ENCODE peak calls at places on chromosomes 1 and 21, in ten cellular contexts. One of them, this sample, is unnamed.

GRCh38 chr1:199041173-199041914 is 402.5 kb downstream of the PTPRC start:
- DNase-seq in Peyer's patch: no peak
- DNase-seq in CD8-positive, alpha-beta memory T cell: no peak
- DNase-seq in glomerular endothelial cell: no peak
- DNase-seq in hepatic stellate cell: no peak
- DNase-seq in anterior cingulate cortex: no peak
- DNase-seq in adrenal gland: no peak
- DNase-seq in MG63: no peak
- DNase-seq in T-helper 1 cell: no peak
- DNase-seq in cardiac muscle cell: no peak
- DNase-seq in this sample: peak; percentile 99

GRCh38 chr1:119787776-119788175 is 19.1 kb upstream of the HMGCS2 start:
- DNase-seq in Peyer's patch: no peak
- DNase-seq in T-helper 1 cell: no peak
- DNase-seq in anterior cingulate cortex: no peak
- DNase-seq in glomerular endothelial cell: no peak
- DNase-seq in cardiac muscle cell: no peak
- DNase-seq in adrenal gland: no peak
- DNase-seq in hepatic stellate cell: no peak
- DNase-seq in MG63: no peak
- DNase-seq in CD8-positive, alpha-beta memory T cell: no peak
- DNase-seq in this sample: no peak

GRCh38 chr1:230270940-230271325 is 155.2 kb downstream of the PGBD5 start:
- DNase-seq in T-helper 1 cell: no peak
- DNase-seq in adrenal gland: no peak
- DNase-seq in Peyer's patch: no peak
- DNase-seq in CD8-positive, alpha-beta memory T cell: no peak
- DNase-seq in glomerular endothelial cell: no peak
- DNase-seq in anterior cingulate cortex: no peak
- DNase-seq in hepatic stellate cell: no peak
- DNase-seq in cardiac muscle cell: no peak
- DNase-seq in MG63: no peak
- DNase-seq in this sample: no peak

GRCh38 chr21:44076316-44076715 is 30.9 kb upstream of the PWP2 start:
- DNase-seq in glomerular endothelial cell: no peak
- DNase-seq in adrenal gland: no peak
- DNase-seq in T-helper 1 cell: no peak
- DNase-seq in MG63: no peak
- DNase-seq in Peyer's patch: no peak
- DNase-seq in anterior cingulate cortex: no peak
- DNase-seq in cardiac muscle cell: no peak
- DNase-seq in hepatic stellate cell: no peak
- DNase-seq in CD8-positive, alpha-beta memory T cell: no peak
- DNase-seq in this sample: no peak

GRCh38 chr1:162905759-162906158 is 44.8 kb upstream of the CCDC190 start:
- DNase-seq in cardiac muscle cell: no peak
- DNase-seq in CD8-positive, alpha-beta memory T cell: no peak
- DNase-seq in T-helper 1 cell: no peak
- DNase-seq in adrenal gland: no peak
- DNase-seq in hepatic stellate cell: peak; percentile 26
- DNase-seq in MG63: peak; percentile 29
- DNase-seq in Peyer's patch: no peak
- DNase-seq in glomerular endothelial cell: no peak
- DNase-seq in anterior cingulate cortex: no peak
- DNase-seq in this sample: no peak

GRCh38 chr1:223258751-223259177 is 105.2 kb downstream of the SUSD4 start:
- DNase-seq in MG63: peak; percentile 66
- DNase-seq in Peyer's patch: no peak
- DNase-seq in hepatic stellate cell: no peak
- DNase-seq in cardiac muscle cell: no peak
- DNase-seq in T-helper 1 cell: no peak
- DNase-seq in CD8-positive, alpha-beta memory T cell: no peak
- DNase-seq in anterior cingulate cortex: no peak
- DNase-seq in adrenal gland: peak; percentile 71
- DNase-seq in glomerular endothelial cell: no peak
- DNase-seq in this sample: no peak

GRCh38 chr1:12528021-12528852 is 89.8 kb downstream of the DHRS3 start:
- DNase-seq in MG63: peak; percentile 56
- DNase-seq in Peyer's patch: no peak
- DNase-seq in glomerular endothelial cell: no peak
- DNase-seq in CD8-positive, alpha-beta memory T cell: no peak
- DNase-seq in adrenal gland: peak; percentile 86
- DNase-seq in anterior cingulate cortex: no peak
- DNase-seq in hepatic stellate cell: no peak
- DNase-seq in T-helper 1 cell: no peak
- DNase-seq in cardiac muscle cell: no peak
- DNase-seq in this sample: no peak

GRCh38 chr1:78301141-78301540 is 189.6 kb upstream of the PTGFR start:
- DNase-seq in cardiac muscle cell: no peak
- DNase-seq in hepatic stellate cell: no peak
- DNase-seq in adrenal gland: no peak
- DNase-seq in CD8-positive, alpha-beta memory T cell: no peak
- DNase-seq in MG63: no peak
- DNase-seq in anterior cingulate cortex: no peak
- DNase-seq in T-helper 1 cell: no peak
- DNase-seq in Peyer's patch: no peak
- DNase-seq in glomerular endothelial cell: no peak
- DNase-seq in this sample: no peak

GRCh38 chr1:170555370-170555769 is 23.4 kb downstream of the GORAB start:
- DNase-seq in glomerular endothelial cell: no peak
- DNase-seq in cardiac muscle cell: no peak
- DNase-seq in T-helper 1 cell: no peak
- DNase-seq in hepatic stellate cell: no peak
- DNase-seq in Peyer's patch: no peak
- DNase-seq in anterior cingulate cortex: no peak
- DNase-seq in CD8-positive, alpha-beta memory T cell: no peak
- DNase-seq in MG63: no peak
- DNase-seq in adrenal gland: no peak
- DNase-seq in this sample: no peak

GRCh38 chr21:35324372-35325220 is 275.5 kb upstream of the RUNX1 start:
- DNase-seq in T-helper 1 cell: no peak
- DNase-seq in Peyer's patch: no peak
- DNase-seq in cardiac muscle cell: no peak
- DNase-seq in CD8-positive, alpha-beta memory T cell: no peak
- DNase-seq in glomerular endothelial cell: no peak
- DNase-seq in MG63: peak; percentile 10
- DNase-seq in anterior cingulate cortex: no peak
- DNase-seq in adrenal gland: no peak
- DNase-seq in hepatic stellate cell: peak; percentile 59
- DNase-seq in this sample: no peak

GRCh38 chr21:16514316-16514715 is 784.5 kb downstream of the USP25 start:
- DNase-seq in hepatic stellate cell: no peak
- DNase-seq in anterior cingulate cortex: peak; percentile 10
- DNase-seq in adrenal gland: no peak
- DNase-seq in glomerular endothelial cell: no peak
- DNase-seq in CD8-positive, alpha-beta memory T cell: no peak
- DNase-seq in Peyer's patch: no peak
- DNase-seq in T-helper 1 cell: no peak
- DNase-seq in cardiac muscle cell: no peak
- DNase-seq in MG63: no peak
- DNase-seq in this sample: no peak

GRCh38 chr1:12255918-12256317 is 26.1 kb downstream of the VPS13D start:
- DNase-seq in glomerular endothelial cell: no peak
- DNase-seq in T-helper 1 cell: no peak
- DNase-seq in anterior cingulate cortex: no peak
- DNase-seq in cardiac muscle cell: no peak
- DNase-seq in Peyer's patch: no peak
- DNase-seq in MG63: no peak
- DNase-seq in hepatic stellate cell: no peak
- DNase-seq in adrenal gland: no peak
- DNase-seq in CD8-positive, alpha-beta memory T cell: no peak
- DNase-seq in this sample: no peak

GRCh38 chr1:32501865-32502264 is 37.0 kb downstream of the ZBTB8B start:
- DNase-seq in hepatic stellate cell: no peak
- DNase-seq in MG63: no peak
- DNase-seq in CD8-positive, alpha-beta memory T cell: no peak
- DNase-seq in adrenal gland: no peak
- DNase-seq in cardiac muscle cell: no peak
- DNase-seq in anterior cingulate cortex: no peak
- DNase-seq in Peyer's patch: no peak
- DNase-seq in glomerular endothelial cell: peak; percentile 42
- DNase-seq in T-helper 1 cell: no peak
- DNase-seq in this sample: no peak

GRCh38 chr1:158002022-158002629 is 8.7 kb downstream of the KIRREL1 start:
- DNase-seq in MG63: no peak
- DNase-seq in T-helper 1 cell: no peak
- DNase-seq in cardiac muscle cell: peak; percentile 49
- DNase-seq in adrenal gland: no peak
- DNase-seq in Peyer's patch: no peak
- DNase-seq in hepatic stellate cell: no peak
- DNase-seq in CD8-positive, alpha-beta memory T cell: no peak
- DNase-seq in glomerular endothelial cell: no peak
- DNase-seq in anterior cingulate cortex: no peak
- DNase-seq in this sample: no peak

GRCh38 chr1:117128323-117129079 is 7.0 kb upstream of the TRIM45 start:
- DNase-seq in glomerular endothelial cell: peak; percentile 48
- DNase-seq in cardiac muscle cell: no peak
- DNase-seq in MG63: no peak
- DNase-seq in adrenal gland: no peak
- DNase-seq in Peyer's patch: no peak
- DNase-seq in anterior cingulate cortex: no peak
- DNase-seq in T-helper 1 cell: no peak
- DNase-seq in CD8-positive, alpha-beta memory T cell: no peak
- DNase-seq in hepatic stellate cell: peak; percentile 54
- DNase-seq in this sample: peak; percentile 62

GRCh38 chr1:11238311-11238710 is 24.0 kb downstream of the MTOR start:
- DNase-seq in glomerular endothelial cell: no peak
- DNase-seq in Peyer's patch: no peak
- DNase-seq in T-helper 1 cell: no peak
- DNase-seq in cardiac muscle cell: no peak
- DNase-seq in MG63: no peak
- DNase-seq in hepatic stellate cell: no peak
- DNase-seq in adrenal gland: no peak
- DNase-seq in anterior cingulate cortex: no peak
- DNase-seq in CD8-positive, alpha-beta memory T cell: no peak
- DNase-seq in this sample: no peak

GRCh38 chr21:35048706-35049617 is at the start of gene RUNX1:
- DNase-seq in anterior cingulate cortex: no peak
- DNase-seq in hepatic stellate cell: peak; percentile 35
- DNase-seq in MG63: peak; percentile 82
- DNase-seq in Peyer's patch: peak; percentile 78
- DNase-seq in cardiac muscle cell: no peak
- DNase-seq in T-helper 1 cell: peak; percentile 46
- DNase-seq in adrenal gland: peak; percentile 47
- DNase-seq in glomerular endothelial cell: no peak
- DNase-seq in CD8-positive, alpha-beta memory T cell: peak; percentile 77
- DNase-seq in this sample: peak; percentile 99

GRCh38 chr1:59427155-59427554 is 130.3 kb downstream of the FGGY start:
- DNase-seq in adrenal gland: no peak
- DNase-seq in T-helper 1 cell: no peak
- DNase-seq in anterior cingulate cortex: no peak
- DNase-seq in CD8-positive, alpha-beta memory T cell: no peak
- DNase-seq in MG63: no peak
- DNase-seq in cardiac muscle cell: peak; percentile 17
- DNase-seq in glomerular endothelial cell: no peak
- DNase-seq in Peyer's patch: no peak
- DNase-seq in hepatic stellate cell: no peak
- DNase-seq in this sample: no peak

GRCh38 chr1:42013881-42014470 is 95.3 kb upstream of the HIVEP3 start:
- DNase-seq in CD8-positive, alpha-beta memory T cell: no peak
- DNase-seq in anterior cingulate cortex: peak; percentile 1
- DNase-seq in T-helper 1 cell: no peak
- DNase-seq in glomerular endothelial cell: no peak
- DNase-seq in hepatic stellate cell: no peak
- DNase-seq in cardiac muscle cell: no peak
- DNase-seq in MG63: no peak
- DNase-seq in adrenal gland: peak; percentile 26
- DNase-seq in Peyer's patch: no peak
- DNase-seq in this sample: no peak

GRCh38 chr1:97726386-97726785 is 194.4 kb downstream of the DPYD start:
- DNase-seq in hepatic stellate cell: no peak
- DNase-seq in CD8-positive, alpha-beta memory T cell: no peak
- DNase-seq in cardiac muscle cell: no peak
- DNase-seq in T-helper 1 cell: no peak
- DNase-seq in MG63: no peak
- DNase-seq in Peyer's patch: no peak
- DNase-seq in anterior cingulate cortex: no peak
- DNase-seq in adrenal gland: no peak
- DNase-seq in glomerular endothelial cell: no peak
- DNase-seq in this sample: no peak

GRCh38 chr1:156276966-156277381 is 5.7 kb downstream of the SMG5 start:
- DNase-seq in CD8-positive, alpha-beta memory T cell: no peak
- DNase-seq in cardiac muscle cell: no peak
- DNase-seq in Peyer's patch: no peak
- DNase-seq in adrenal gland: no peak
- DNase-seq in T-helper 1 cell: no peak
- DNase-seq in glomerular endothelial cell: no peak
- DNase-seq in MG63: no peak
- DNase-seq in anterior cingulate cortex: no peak
- DNase-seq in hepatic stellate cell: no peak
- DNase-seq in this sample: no peak

GRCh38 chr1:9472386-9473031 is 66.8 kb upstream of the SLC25A33 start:
- DNase-seq in anterior cingulate cortex: no peak
- DNase-seq in adrenal gland: no peak
- DNase-seq in CD8-positive, alpha-beta memory T cell: no peak
- DNase-seq in T-helper 1 cell: no peak
- DNase-seq in cardiac muscle cell: no peak
- DNase-seq in glomerular endothelial cell: no peak
- DNase-seq in hepatic stellate cell: no peak
- DNase-seq in Peyer's patch: no peak
- DNase-seq in MG63: no peak
- DNase-seq in this sample: no peak

GRCh38 chr1:94329986-94330385 is 88.2 kb upstream of the ABCD3 start:
- DNase-seq in anterior cingulate cortex: no peak
- DNase-seq in glomerular endothelial cell: no peak
- DNase-seq in MG63: peak; percentile 13
- DNase-seq in cardiac muscle cell: no peak
- DNase-seq in CD8-positive, alpha-beta memory T cell: no peak
- DNase-seq in hepatic stellate cell: no peak
- DNase-seq in Peyer's patch: no peak
- DNase-seq in T-helper 1 cell: no peak
- DNase-seq in adrenal gland: no peak
- DNase-seq in this sample: peak; percentile 16

GRCh38 chr21:33640697-33641338 is 723 bp downstream of the CRYZL1 start:
- DNase-seq in MG63: no peak
- DNase-seq in CD8-positive, alpha-beta memory T cell: no peak
- DNase-seq in cardiac muscle cell: peak; percentile 13
- DNase-seq in hepatic stellate cell: peak; percentile 29
- DNase-seq in glomerular endothelial cell: no peak
- DNase-seq in anterior cingulate cortex: peak; percentile 40
- DNase-seq in T-helper 1 cell: no peak
- DNase-seq in Peyer's patch: no peak
- DNase-seq in adrenal gland: no peak
- DNase-seq in this sample: no peak

GRCh38 chr1:67937651-67938050 is 104.4 kb upstream of the GNG12 start:
- DNase-seq in Peyer's patch: no peak
- DNase-seq in anterior cingulate cortex: no peak
- DNase-seq in adrenal gland: no peak
- DNase-seq in T-helper 1 cell: no peak
- DNase-seq in MG63: peak; percentile 24
- DNase-seq in glomerular endothelial cell: no peak
- DNase-seq in cardiac muscle cell: no peak
- DNase-seq in CD8-positive, alpha-beta memory T cell: no peak
- DNase-seq in hepatic stellate cell: no peak
- DNase-seq in this sample: no peak

GRCh38 chr1:18783705-18784522 is 75.5 kb downstream of the TAS1R2 start:
- DNase-seq in CD8-positive, alpha-beta memory T cell: no peak
- DNase-seq in glomerular endothelial cell: no peak
- DNase-seq in T-helper 1 cell: no peak
- DNase-seq in adrenal gland: no peak
- DNase-seq in Peyer's patch: no peak
- DNase-seq in anterior cingulate cortex: no peak
- DNase-seq in cardiac muscle cell: no peak
- DNase-seq in hepatic stellate cell: no peak
- DNase-seq in MG63: no peak
- DNase-seq in this sample: no peak

GRCh38 chr1:27275686-27276085 is 41.3 kb downstream of the WDTC1 start:
- DNase-seq in MG63: no peak
- DNase-seq in Peyer's patch: no peak
- DNase-seq in cardiac muscle cell: no peak
- DNase-seq in anterior cingulate cortex: no peak
- DNase-seq in CD8-positive, alpha-beta memory T cell: no peak
- DNase-seq in hepatic stellate cell: no peak
- DNase-seq in adrenal gland: no peak
- DNase-seq in T-helper 1 cell: no peak
- DNase-seq in glomerular endothelial cell: no peak
- DNase-seq in this sample: no peak

GRCh38 chr1:225995919-225996864 is 3.0 kb downstream of the SDE2 start:
- DNase-seq in MG63: no peak
- DNase-seq in adrenal gland: no peak
- DNase-seq in T-helper 1 cell: no peak
- DNase-seq in CD8-positive, alpha-beta memory T cell: no peak
- DNase-seq in Peyer's patch: no peak
- DNase-seq in hepatic stellate cell: no peak
- DNase-seq in anterior cingulate cortex: no peak
- DNase-seq in cardiac muscle cell: no peak
- DNase-seq in glomerular endothelial cell: no peak
- DNase-seq in this sample: no peak

This sample was measured in KBM-7.